ENCODE peak calls at places on chromosomes 4 and X, in ten cellular contexts. One of them, this sample, is unnamed.

GRCh38 chr4:94722748-94723147 is 35.0 kb upstream of the BMPR1B start:
- DNase-seq in breast epithelium: no peak
- DNase-seq in CD8-positive, alpha-beta memory T cell: no peak
- DNase-seq in aorta: no peak
- DNase-seq in sigmoid colon: no peak
- DNase-seq in uterus: no peak
- DNase-seq in heart left ventricle: no peak
- DNase-seq in psoas muscle: no peak
- DNase-seq in SJSA1: no peak
- DNase-seq in transverse colon: no peak
- DNase-seq in this sample: no peak

GRCh38 chr4:67861513-67861912 is 22.3 kb downstream of the TMPRSS11D start:
- DNase-seq in breast epithelium: no peak
- DNase-seq in CD8-positive, alpha-beta memory T cell: no peak
- DNase-seq in aorta: no peak
- DNase-seq in sigmoid colon: no peak
- DNase-seq in uterus: no peak
- DNase-seq in heart left ventricle: no peak
- DNase-seq in psoas muscle: no peak
- DNase-seq in SJSA1: no peak
- DNase-seq in transverse colon: no peak
- DNase-seq in this sample: no peak

GRCh38 chr4:77072195-77072753 is 3.5 kb downstream of the CCNI start:
- DNase-seq in breast epithelium: no peak
- DNase-seq in CD8-positive, alpha-beta memory T cell: peak; percentile 47
- DNase-seq in aorta: no peak
- DNase-seq in sigmoid colon: no peak
- DNase-seq in uterus: no peak
- DNase-seq in heart left ventricle: no peak
- DNase-seq in psoas muscle: no peak
- DNase-seq in SJSA1: no peak
- DNase-seq in transverse colon: no peak
- DNase-seq in this sample: no peak

GRCh38 chr4:94548571-94548970 is 96.8 kb downstream of the PDLIM5 start:
- DNase-seq in breast epithelium: no peak
- DNase-seq in CD8-positive, alpha-beta memory T cell: no peak
- DNase-seq in aorta: no peak
- DNase-seq in sigmoid colon: no peak
- DNase-seq in uterus: peak; percentile 43
- DNase-seq in heart left ventricle: no peak
- DNase-seq in psoas muscle: no peak
- DNase-seq in SJSA1: peak; percentile 85
- DNase-seq in transverse colon: no peak
- DNase-seq in this sample: peak; percentile 38

GRCh38 chrX:19332983-19333382 is 10.7 kb upstream of the PDHA1 start:
- DNase-seq in breast epithelium: no peak
- DNase-seq in CD8-positive, alpha-beta memory T cell: no peak
- DNase-seq in aorta: no peak
- DNase-seq in sigmoid colon: no peak
- DNase-seq in uterus: no peak
- DNase-seq in heart left ventricle: peak; percentile 60
- DNase-seq in psoas muscle: peak; percentile 23
- DNase-seq in SJSA1: no peak
- DNase-seq in transverse colon: no peak
- DNase-seq in this sample: no peak

GRCh38 chrX:15854080-15854655 is 445 bp downstream of the AP1S2 start:
- DNase-seq in breast epithelium: peak; percentile 46
- DNase-seq in CD8-positive, alpha-beta memory T cell: peak; percentile 25
- DNase-seq in aorta: peak; percentile 75
- DNase-seq in sigmoid colon: peak; percentile 76
- DNase-seq in uterus: peak; percentile 55
- DNase-seq in heart left ventricle: peak; percentile 75
- DNase-seq in psoas muscle: peak; percentile 63
- DNase-seq in SJSA1: peak; percentile 39
- DNase-seq in transverse colon: peak; percentile 60
- DNase-seq in this sample: peak; percentile 69

GRCh38 chr4:146510942-146511341 is 10.8 kb downstream of the SLC10A7 start:
- DNase-seq in breast epithelium: no peak
- DNase-seq in CD8-positive, alpha-beta memory T cell: no peak
- DNase-seq in aorta: no peak
- DNase-seq in sigmoid colon: no peak
- DNase-seq in uterus: no peak
- DNase-seq in heart left ventricle: no peak
- DNase-seq in psoas muscle: no peak
- DNase-seq in SJSA1: no peak
- DNase-seq in transverse colon: no peak
- DNase-seq in this sample: no peak

GRCh38 chrX:21490341-21490740 is 116.1 kb downstream of the CNKSR2 start:
- DNase-seq in breast epithelium: no peak
- DNase-seq in CD8-positive, alpha-beta memory T cell: no peak
- DNase-seq in aorta: no peak
- DNase-seq in sigmoid colon: no peak
- DNase-seq in uterus: no peak
- DNase-seq in heart left ventricle: no peak
- DNase-seq in psoas muscle: no peak
- DNase-seq in SJSA1: no peak
- DNase-seq in transverse colon: no peak
- DNase-seq in this sample: no peak

GRCh38 chr4:150090836-150091235 is 12.6 kb downstream of the DCLK2 start:
- DNase-seq in breast epithelium: no peak
- DNase-seq in CD8-positive, alpha-beta memory T cell: no peak
- DNase-seq in aorta: no peak
- DNase-seq in sigmoid colon: no peak
- DNase-seq in uterus: no peak
- DNase-seq in heart left ventricle: no peak
- DNase-seq in psoas muscle: no peak
- DNase-seq in SJSA1: no peak
- DNase-seq in transverse colon: no peak
- DNase-seq in this sample: no peak

GRCh38 chr4:147739239-147739823 is 7.4 kb downstream of the ARHGAP10 start:
- DNase-seq in breast epithelium: no peak
- DNase-seq in CD8-positive, alpha-beta memory T cell: no peak
- DNase-seq in aorta: no peak
- DNase-seq in sigmoid colon: no peak
- DNase-seq in uterus: no peak
- DNase-seq in heart left ventricle: no peak
- DNase-seq in psoas muscle: no peak
- DNase-seq in SJSA1: peak; percentile 34
- DNase-seq in transverse colon: no peak
- DNase-seq in this sample: no peak

GRCh38 chr4:83083925-83084475 is 30.5 kb downstream of the PLAC8 start:
- DNase-seq in breast epithelium: no peak
- DNase-seq in CD8-positive, alpha-beta memory T cell: peak; percentile 38
- DNase-seq in aorta: no peak
- DNase-seq in sigmoid colon: no peak
- DNase-seq in uterus: no peak
- DNase-seq in heart left ventricle: no peak
- DNase-seq in psoas muscle: no peak
- DNase-seq in SJSA1: no peak
- DNase-seq in transverse colon: peak; percentile 32
- DNase-seq in this sample: no peak

GRCh38 chr4:38161208-38162113 is 201.3 kb downstream of the PTTG2 start:
- DNase-seq in breast epithelium: no peak
- DNase-seq in CD8-positive, alpha-beta memory T cell: no peak
- DNase-seq in aorta: no peak
- DNase-seq in sigmoid colon: no peak
- DNase-seq in uterus: no peak
- DNase-seq in heart left ventricle: no peak
- DNase-seq in psoas muscle: no peak
- DNase-seq in SJSA1: no peak
- DNase-seq in transverse colon: no peak
- DNase-seq in this sample: no peak

GRCh38 chrX:129953881-129954280 is 28.6 kb upstream of the BCORL1 start:
- DNase-seq in breast epithelium: no peak
- DNase-seq in CD8-positive, alpha-beta memory T cell: no peak
- DNase-seq in aorta: no peak
- DNase-seq in sigmoid colon: no peak
- DNase-seq in uterus: no peak
- DNase-seq in heart left ventricle: no peak
- DNase-seq in psoas muscle: no peak
- DNase-seq in SJSA1: no peak
- DNase-seq in transverse colon: no peak
- DNase-seq in this sample: no peak

GRCh38 chr4:54226399-54227260 is 2.5 kb upstream of the PDGFRA start:
- DNase-seq in breast epithelium: no peak
- DNase-seq in CD8-positive, alpha-beta memory T cell: no peak
- DNase-seq in aorta: peak; percentile 88
- DNase-seq in sigmoid colon: peak; percentile 92
- DNase-seq in uterus: peak; percentile 82
- DNase-seq in heart left ventricle: peak; percentile 74
- DNase-seq in psoas muscle: peak; percentile 69
- DNase-seq in SJSA1: no peak
- DNase-seq in transverse colon: peak; percentile 50
- DNase-seq in this sample: peak; percentile 79

GRCh38 chr4:48854395-48854683 is 23.5 kb downstream of the OCIAD1 start:
- DNase-seq in breast epithelium: no peak
- DNase-seq in CD8-positive, alpha-beta memory T cell: no peak
- DNase-seq in aorta: no peak
- DNase-seq in sigmoid colon: no peak
- DNase-seq in uterus: no peak
- DNase-seq in heart left ventricle: no peak
- DNase-seq in psoas muscle: no peak
- DNase-seq in SJSA1: no peak
- DNase-seq in transverse colon: no peak
- DNase-seq in this sample: no peak

GRCh38 chr4:65845169-65845568 is 174.9 kb upstream of the EPHA5 start:
- DNase-seq in breast epithelium: no peak
- DNase-seq in CD8-positive, alpha-beta memory T cell: no peak
- DNase-seq in aorta: no peak
- DNase-seq in sigmoid colon: no peak
- DNase-seq in uterus: no peak
- DNase-seq in heart left ventricle: no peak
- DNase-seq in psoas muscle: no peak
- DNase-seq in SJSA1: no peak
- DNase-seq in transverse colon: no peak
- DNase-seq in this sample: no peak

GRCh38 chr4:99024481-99025275 is 29.2 kb downstream of the METAP1 start:
- DNase-seq in breast epithelium: no peak
- DNase-seq in CD8-positive, alpha-beta memory T cell: no peak
- DNase-seq in aorta: no peak
- DNase-seq in sigmoid colon: no peak
- DNase-seq in uterus: no peak
- DNase-seq in heart left ventricle: no peak
- DNase-seq in psoas muscle: no peak
- DNase-seq in SJSA1: no peak
- DNase-seq in transverse colon: peak; percentile 48
- DNase-seq in this sample: no peak

DNA sequence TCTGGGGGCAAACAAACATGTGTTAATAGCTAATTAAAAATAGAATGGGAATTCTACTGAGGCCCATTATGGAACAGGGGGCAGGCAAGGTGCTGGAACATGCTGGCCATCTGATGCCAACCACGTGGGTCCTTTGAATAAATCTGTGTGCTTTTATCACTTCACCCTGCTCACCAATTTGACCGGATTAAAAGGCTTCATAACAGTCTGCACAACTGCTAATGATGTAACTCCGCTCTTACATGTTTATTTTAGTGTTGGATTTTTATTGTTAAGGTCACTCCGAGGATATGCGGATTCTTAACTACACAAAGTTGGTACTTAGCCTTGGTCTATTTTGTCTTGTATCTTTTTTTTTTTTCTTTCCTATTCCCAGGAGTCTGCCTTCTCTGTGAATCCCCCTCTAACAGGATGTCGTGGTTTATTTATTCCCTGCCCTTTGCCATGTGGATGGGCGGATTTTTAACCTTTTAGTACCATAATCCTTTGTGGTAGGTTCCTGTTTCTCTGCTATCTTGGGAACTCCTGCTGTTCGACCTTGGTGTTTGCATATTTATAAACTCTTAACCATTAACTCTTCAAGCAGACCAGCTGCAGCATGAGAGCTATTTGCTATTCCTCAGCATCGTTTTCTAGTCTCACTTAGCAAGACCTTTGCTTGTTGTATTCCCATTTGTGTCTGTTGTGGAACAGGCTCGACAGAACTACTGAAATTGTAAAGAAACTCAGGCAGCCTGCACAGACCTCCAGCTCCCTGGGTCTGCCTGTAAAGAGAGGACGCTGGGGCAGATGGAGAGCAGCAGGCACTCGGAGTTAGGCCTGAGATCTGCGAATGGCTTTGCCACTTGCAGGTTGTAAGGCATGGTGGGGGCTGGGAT is 38.0 kb downstream of the TRIM2 start:
- DNase-seq in breast epithelium: no peak
- DNase-seq in CD8-positive, alpha-beta memory T cell: no peak
- DNase-seq in aorta: no peak
- DNase-seq in sigmoid colon: no peak
- DNase-seq in uterus: no peak
- DNase-seq in heart left ventricle: no peak
- DNase-seq in psoas muscle: no peak
- DNase-seq in SJSA1: peak; percentile 23
- DNase-seq in transverse colon: no peak
- DNase-seq in this sample: no peak
- H3K4me1 ChIP-seq in breast epithelium: no peaks in the 10 kb centered on the region
- H3K4me1 ChIP-seq in CD8-positive, alpha-beta memory T cell: no peaks in the 10 kb centered on the region
- H3K4me1 ChIP-seq in aorta: no peaks in the 10 kb centered on the region
- H3K4me1 ChIP-seq in sigmoid colon: peaks cover 20% of the 10 kb centered on the region
- H3K4me1 ChIP-seq in uterus: no peaks in the 10 kb centered on the region
- H3K4me1 ChIP-seq in heart left ventricle: peaks cover 49% of the 10 kb centered on the region
- H3K4me1 ChIP-seq in psoas muscle: peaks cover 10% of the 10 kb centered on the region
- H3K4me1 ChIP-seq in SJSA1: peaks cover 12% of the 10 kb centered on the region
- H3K4me1 ChIP-seq in transverse colon: peaks cover 39% of the 10 kb centered on the region
- H3K4me1 ChIP-seq in this sample: no peaks in the 10 kb centered on the region

GRCh38 chr4:141810038-141810701 is 173.8 kb downstream of the IL15 start:
- DNase-seq in breast epithelium: no peak
- DNase-seq in CD8-positive, alpha-beta memory T cell: no peak
- DNase-seq in aorta: no peak
- DNase-seq in sigmoid colon: no peak
- DNase-seq in uterus: no peak
- DNase-seq in heart left ventricle: no peak
- DNase-seq in psoas muscle: no peak
- DNase-seq in SJSA1: no peak
- DNase-seq in transverse colon: no peak
- DNase-seq in this sample: no peak
- H3K27ac ChIP-seq in breast epithelium: no peak overlapping the region
- H3K27ac ChIP-seq in CD8-positive, alpha-beta memory T cell: no peak overlapping the region
- H3K27ac ChIP-seq in aorta: no peak overlapping the region
- H3K27ac ChIP-seq in sigmoid colon: no peak overlapping the region
- H3K27ac ChIP-seq in uterus: no peak overlapping the region
- H3K27ac ChIP-seq in heart left ventricle: no peak overlapping the region
- H3K27ac ChIP-seq in psoas muscle: no peak overlapping the region
- H3K27ac ChIP-seq in SJSA1: no peak overlapping the region
- H3K27ac ChIP-seq in transverse colon: no peak overlapping the region
- H3K27ac ChIP-seq in this sample: no peak overlapping the region

GRCh38 chr4:2944091-2944482 is 19.1 kb downstream of the NOP14 start:
- DNase-seq in breast epithelium: no peak
- DNase-seq in CD8-positive, alpha-beta memory T cell: no peak
- DNase-seq in aorta: no peak
- DNase-seq in sigmoid colon: no peak
- DNase-seq in uterus: no peak
- DNase-seq in heart left ventricle: no peak
- DNase-seq in psoas muscle: no peak
- DNase-seq in SJSA1: no peak
- DNase-seq in transverse colon: no peak
- DNase-seq in this sample: no peak
- H3K36me3 ChIP-seq in breast epithelium: no peaks in the 10 kb centered on the region
- H3K36me3 ChIP-seq in CD8-positive, alpha-beta memory T cell: peaks cover 64% of the 10 kb centered on the region
- H3K36me3 ChIP-seq in aorta: peaks cover 10% of the 10 kb centered on the region
- H3K36me3 ChIP-seq in sigmoid colon: peaks cover 63% of the 10 kb centered on the region
- H3K36me3 ChIP-seq in uterus: no peaks in the 10 kb centered on the region
- H3K36me3 ChIP-seq in heart left ventricle: peaks cover 97% of the 10 kb centered on the region
- H3K36me3 ChIP-seq in psoas muscle: peaks cover 22% of the 10 kb centered on the region
- H3K36me3 ChIP-seq in SJSA1: peaks cover 61% of the 10 kb centered on the region
- H3K36me3 ChIP-seq in transverse colon: peaks cover 30% of the 10 kb centered on the region
- H3K36me3 ChIP-seq in this sample: peaks cover 100% of the 10 kb centered on the region

GRCh38 chrX:147913570-147913969 is 1.9 kb downstream of the FMR1 start:
- DNase-seq in breast epithelium: no peak
- DNase-seq in CD8-positive, alpha-beta memory T cell: no peak
- DNase-seq in aorta: no peak
- DNase-seq in sigmoid colon: no peak
- DNase-seq in uterus: no peak
- DNase-seq in heart left ventricle: no peak
- DNase-seq in psoas muscle: no peak
- DNase-seq in SJSA1: no peak
- DNase-seq in transverse colon: no peak
- DNase-seq in this sample: no peak
- H3K4me1 ChIP-seq in breast epithelium: no peaks in the 10 kb centered on the region
- H3K4me1 ChIP-seq in CD8-positive, alpha-beta memory T cell: peaks cover 43% of the 10 kb centered on the region
- H3K4me1 ChIP-seq in aorta: no peaks in the 10 kb centered on the region
- H3K4me1 ChIP-seq in sigmoid colon: peaks cover 51% of the 10 kb centered on the region
- H3K4me1 ChIP-seq in uterus: no peaks in the 10 kb centered on the region
- H3K4me1 ChIP-seq in heart left ventricle: peaks cover 30% of the 10 kb centered on the region
- H3K4me1 ChIP-seq in psoas muscle: peaks cover 2% of the 10 kb centered on the region
- H3K4me1 ChIP-seq in SJSA1: peaks cover 9% of the 10 kb centered on the region
- H3K4me1 ChIP-seq in transverse colon: no peaks in the 10 kb centered on the region
- H3K4me1 ChIP-seq in this sample: no peaks in the 10 kb centered on the region

This sample was measured in tibial artery.